ENCODE peak calls at places on chromosomes 5 and 9, in ten cellular contexts. L is endodermal cell, U is PC-3, N is BE2C, K is AG04450, A is fibroblast of mammary gland, Q is fibroblast of pulmonary artery, D is esophagus squamous epithelium, W is fibroblast of lung, H is AG10803. C is an unnamed sample.

GRCh38 chr9:8816361-8816760 is 1016.8 kb upstream of the DMAC1 start:
- DNase-seq in H (no peak), K (no peak), L (no peak), W (no peak), N (no peak), A (peak; percentile 10), Q (no peak), U (no peak), D (no peak), C (no peak)

GRCh38 chr5:157186309-157187045 is 5.8 kb downstream of the ITK start:
- DNase-seq in H (no peak), U (no peak), Q (no peak), L (no peak), D (no peak), K (no peak), N (no peak), A (no peak), W (no peak), C (no peak)

GRCh38 chr5:32100230-32100629 is 73.9 kb downstream of the GOLPH3 start:
- DNase-seq in N (peak; percentile 36), D (no peak), K (no peak), A (no peak), Q (no peak), W (no peak), U (no peak), H (peak; percentile 48), L (no peak), C (no peak)

GRCh38 chr5:17436345-17436744 is 61.7 kb upstream of the TAF11L2 start:
- DNase-seq in Q (no peak), H (peak; percentile 27), N (no peak), D (no peak), U (no peak), L (no peak), W (no peak), A (no peak), K (no peak), C (no peak)

GRCh38 chr5:68802430-68802829 is 291.4 kb upstream of the SLC30A5 start:
- DNase-seq in L (no peak), D (no peak), H (no peak), K (no peak), W (no peak), U (no peak), N (no peak), A (no peak), Q (no peak), C (no peak)

GRCh38 chr9:112248722-112249121 is 73.6 kb upstream of the SUSD1 start:
- DNase-seq in A (peak; percentile 59), L (no peak), W (peak; percentile 54), Q (peak; percentile 48), D (no peak), N (no peak), U (peak; percentile 39), K (no peak), H (peak; percentile 47), C (peak; percentile 47)

GRCh38 chr9:136075134-136075841 is 19.8 kb downstream of the NACC2 start:
- DNase-seq in N (peak; percentile 9), K (no peak), A (no peak), D (no peak), U (no peak), H (no peak), L (peak; percentile 44), Q (no peak), W (no peak), C (no peak)

GRCh38 chr5:94157704-94158608 is 416.6 kb upstream of the POU5F2 start:
- DNase-seq in U (no peak), W (no peak), D (no peak), K (no peak), N (no peak), L (no peak), Q (no peak), H (no peak), A (no peak), C (no peak)

GRCh38 chr5:69517763-69518212 is 25.2 kb downstream of the OCLN start:
- DNase-seq in A (peak; percentile 67), L (no peak), D (no peak), U (peak; percentile 79), W (peak; percentile 59), H (no peak), Q (peak; percentile 44), K (no peak), N (no peak), C (peak; percentile 54)

GRCh38 chr5:95718203-95718602 is 12.9 kb upstream of the RHOBTB3 start:
- DNase-seq in Q (no peak), K (no peak), W (peak; percentile 20), U (no peak), A (no peak), L (no peak), H (no peak), D (no peak), N (no peak), C (no peak)

GRCh38 chr9:36030871-36031270 is 5.8 kb upstream of the RECK start:
- DNase-seq in U (no peak), W (no peak), K (no peak), N (no peak), H (no peak), Q (no peak), D (no peak), L (no peak), A (peak; percentile 74), C (no peak)

GRCh38 chr5:135535820-135536801 is at the start of gene NEUROG1:
- DNase-seq in A (no peak), L (peak; percentile 96), D (no peak), U (no peak), Q (no peak), W (no peak), N (peak; percentile 28), H (no peak), K (no peak), C (no peak)
- H3K4me3 ChIP-seq in A (no peak within 1 kb of the TSS), L (peak within 1 kb of the TSS; percentile 17), D (peak within 1 kb of the TSS; percentile 17), U (no peak within 1 kb of the TSS), Q (no peak within 1 kb of the TSS), W (no peak within 1 kb of the TSS), N (no peak within 1 kb of the TSS), H (no peak within 1 kb of the TSS), K (no peak within 1 kb of the TSS), C (no peak within 1 kb of the TSS)

DNA sequence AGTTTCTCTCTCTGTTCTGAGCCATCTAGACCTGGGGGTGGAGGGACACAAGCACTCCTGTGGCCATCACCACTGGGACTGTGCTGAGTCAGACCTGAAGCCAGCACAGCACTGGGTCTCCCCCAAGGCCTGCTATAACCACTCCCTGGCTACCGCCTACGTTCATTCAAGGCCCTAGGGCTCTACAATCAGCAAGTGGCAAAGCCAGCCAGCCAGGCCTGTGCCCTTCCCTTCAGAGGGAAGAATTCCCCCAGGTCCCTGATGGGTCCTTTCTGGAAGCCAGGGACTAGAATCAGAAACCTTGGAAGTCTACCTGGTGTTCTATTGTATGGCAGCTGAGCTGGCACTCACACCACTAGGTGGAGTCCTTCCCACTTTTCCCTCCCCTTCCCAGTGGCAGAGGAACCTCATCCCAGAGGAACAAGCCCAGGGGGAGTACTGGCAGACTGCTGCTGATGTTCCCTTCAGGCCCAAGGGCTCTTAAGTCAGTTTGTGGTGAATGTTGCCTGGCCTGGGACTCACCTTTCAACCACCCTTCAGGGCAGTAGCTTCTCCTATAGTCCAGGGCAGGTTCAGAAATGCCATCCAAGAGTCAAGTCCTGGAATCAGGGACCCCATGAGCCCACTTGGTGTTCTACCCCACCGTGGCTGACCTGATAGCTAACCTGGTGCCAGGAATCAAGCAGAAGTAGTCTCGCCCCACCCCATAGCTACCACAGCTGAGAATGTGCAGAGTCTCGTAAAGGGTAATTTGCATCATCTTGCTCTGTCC is 20.0 kb downstream of the JMY start:
- DNase-seq in N (peak; percentile 65), L (peak; percentile 92), A (peak; percentile 52), W (peak; percentile 25), U (peak; percentile 63), Q (peak; percentile 47), D (no peak), H (peak; percentile 32), K (no peak), C (peak; percentile 29)
- TF ChIP-seq CTCF in N (peak; percentile 91), L (peak; percentile 92), A (peak; percentile 77), W (peak; percentile 61), U (peak; percentile 75), Q (peak; percentile 78), D (peak; percentile 28), H (peak; percentile 69), K (peak; percentile 78), C (peak; percentile 53)

GRCh38 chr9:78664370-78664769 is 367.4 kb downstream of the PSAT1 start:
- DNase-seq in K (peak; percentile 26), A (no peak), U (no peak), N (no peak), L (no peak), W (no peak), H (no peak), Q (no peak), D (no peak), C (no peak)

GRCh38 chr9:78669591-78669990 is 372.7 kb downstream of the PSAT1 start:
- DNase-seq in W (peak; percentile 54), K (no peak), N (no peak), D (no peak), H (no peak), U (no peak), A (no peak), L (no peak), Q (no peak), C (no peak)

GRCh38 chr9:78668148-78668825 is 371.4 kb downstream of the PSAT1 start:
- DNase-seq in D (no peak), A (no peak), K (no peak), L (peak; percentile 64), N (no peak), H (no peak), W (peak; percentile 39), U (peak; percentile 69), Q (no peak), C (no peak)

GRCh38 chr9:78663367-78663766 is 366.4 kb downstream of the PSAT1 start:
- DNase-seq in L (no peak), D (no peak), A (no peak), Q (no peak), N (no peak), U (no peak), K (no peak), H (no peak), W (no peak), C (no peak)

GRCh38 chr9:78666818-78667429 is 370.0 kb downstream of the PSAT1 start:
- DNase-seq in U (peak; percentile 14), A (peak; percentile 0), K (no peak), L (no peak), Q (peak; percentile 10), W (peak; percentile 56), H (peak; percentile 21), N (no peak), D (no peak), C (no peak)
- H3K4me3 ChIP-seq in U (no peak overlapping the region), A (no peak overlapping the region), K (no peak overlapping the region), L (no peak overlapping the region), Q (no peak overlapping the region), W (no peak overlapping the region), H (no peak overlapping the region), N (no peak overlapping the region), D (no peak overlapping the region), C (no peak overlapping the region)

DNA sequence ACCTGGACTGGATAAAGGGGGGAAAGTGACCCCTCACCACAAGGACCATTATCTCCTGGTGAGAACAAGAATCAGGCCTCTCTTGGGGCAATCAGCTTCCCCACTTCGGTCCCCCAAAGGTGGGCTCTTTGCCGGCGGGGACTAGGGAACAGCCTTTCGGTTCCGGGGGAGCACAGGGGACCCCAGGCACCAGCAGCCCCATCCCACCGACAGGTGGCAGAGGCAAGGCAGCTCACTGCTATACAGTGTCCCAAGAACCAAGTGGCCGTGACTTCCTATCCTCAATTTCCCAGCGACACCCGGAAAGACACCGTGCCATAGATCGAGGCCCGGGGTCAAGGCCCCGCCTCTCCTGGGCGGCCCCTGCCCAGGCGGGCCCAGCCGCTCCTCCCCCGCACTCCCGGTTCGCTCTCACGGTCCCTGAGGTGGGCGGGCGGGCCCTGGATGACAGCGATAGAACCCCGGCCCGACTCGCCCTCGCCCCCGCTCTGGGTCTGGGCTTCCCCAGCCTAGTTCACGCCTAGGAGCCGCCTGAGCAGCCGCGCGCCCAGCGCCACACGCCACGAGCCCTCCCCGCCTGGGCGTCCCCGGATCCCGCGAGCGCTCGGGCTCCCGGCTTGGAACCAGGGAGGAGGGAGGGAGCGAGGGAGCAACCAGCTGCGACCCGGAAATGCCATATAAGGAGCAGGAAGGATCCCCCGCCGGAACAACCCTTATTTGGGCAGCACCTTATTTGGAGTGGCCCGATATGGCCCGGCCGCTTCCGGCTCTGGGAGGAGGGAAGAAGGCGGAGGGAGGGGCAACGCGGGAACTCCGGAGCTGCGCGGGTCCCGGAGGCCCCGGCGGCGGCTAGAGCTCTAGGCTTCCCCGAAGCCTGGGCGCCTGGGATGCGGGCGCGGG is 641 bp upstream of the EGR1 start:
- DNase-seq in U (peak; percentile 96), N (peak; percentile 98), W (peak; percentile 97), K (peak; percentile 99), Q (peak; percentile 99), D (peak; percentile 91), L (peak; percentile 99), A (peak; percentile 98), H (peak; percentile 99), C (peak; percentile 99)
- TF ChIP-seq CTCF in U (peak; percentile 34), N (no peak), W (peak; percentile 15), K (no peak), Q (no peak), D (no peak), L (peak; percentile 35), A (no peak), H (no peak), C (no peak)

C was measured in fibroblast of the aortic adventitia.